ENCODE peak calls at places on chromosomes 4 and X, in four cellular contexts. M, C, Q and R are unnamed samples. For H3K9me3, the result is how much of the 10 kb centered on the place peaks cover.

GRCh38 chr4:88859191-88859812 is 161.7 kb upstream of the NAP1L5 start:
- DNase-seq in M (no peak), C (no peak), Q (no peak), R (no peak)

GRCh38 chr4:77990904-77991358 is 66.2 kb upstream of the FRAS1 start:
- DNase-seq in M (no peak), C (no peak), Q (no peak), R (no peak)

GRCh38 chrX:69503835-69504625 is at the start of gene NALF2:
- DNase-seq in M (peak), C (peak), Q (peak), R (peak)

GRCh38 chr4:138090145-138090917 is 151.8 kb downstream of the SLC7A11 start:
- DNase-seq in M (peak), C (peak), Q (no peak), R (peak)

GRCh38 chrX:134528936-134529335 is 69.0 kb downstream of the HPRT1 start:
- DNase-seq in M (no peak), C (no peak), Q (no peak), R (no peak)

GRCh38 chr4:139299536-139299935 is 1.8 kb upstream of the NAA15 start:
- DNase-seq in M (no peak), C (no peak), Q (no peak), R (no peak)

GRCh38 chr4:38675167-38676121 is 11.4 kb downstream of the KLF3 start:
- DNase-seq in M (peak), C (peak), Q (peak), R (peak)

GRCh38 chrX:16137416-16138107 is 14.2 kb downstream of the GRPR start:
- DNase-seq in M (no peak), C (no peak), Q (no peak), R (no peak)

GRCh38 chrX:16712116-16712824 is at the start of gene CTPS2:
- DNase-seq in M (peak), C (peak), Q (peak), R (peak)

GRCh38 chr4:79325864-79326328 is at the start of gene NAA11:
- DNase-seq in M (no peak), C (no peak), Q (no peak), R (no peak)

GRCh38 chrX:21374163-21374993 is at the start of gene CNKSR2:
- DNase-seq in M (peak), C (peak), Q (peak), R (peak)

GRCh38 chr4:147236806-147237205 is 244.1 kb upstream of the EDNRA start:
- DNase-seq in M (no peak), C (no peak), Q (no peak), R (no peak)

GRCh38 chrX:104660092-104660491 is 94.1 kb downstream of the IL1RAPL2 start:
- DNase-seq in M (no peak), C (no peak), Q (no peak), R (no peak)

GRCh38 chr4:147361726-147362125 is 119.2 kb upstream of the EDNRA start:
- DNase-seq in M (no peak), C (peak), Q (peak), R (no peak)

GRCh38 chrX:49287665-49288064 is 15.8 kb upstream of the GAGE10 start:
- DNase-seq in M (no peak), C (no peak), Q (no peak), R (no peak)
- TF ChIP-seq CTCF in M (no peak), C (no peak), Q (no peak), R (no peak)

DNA sequence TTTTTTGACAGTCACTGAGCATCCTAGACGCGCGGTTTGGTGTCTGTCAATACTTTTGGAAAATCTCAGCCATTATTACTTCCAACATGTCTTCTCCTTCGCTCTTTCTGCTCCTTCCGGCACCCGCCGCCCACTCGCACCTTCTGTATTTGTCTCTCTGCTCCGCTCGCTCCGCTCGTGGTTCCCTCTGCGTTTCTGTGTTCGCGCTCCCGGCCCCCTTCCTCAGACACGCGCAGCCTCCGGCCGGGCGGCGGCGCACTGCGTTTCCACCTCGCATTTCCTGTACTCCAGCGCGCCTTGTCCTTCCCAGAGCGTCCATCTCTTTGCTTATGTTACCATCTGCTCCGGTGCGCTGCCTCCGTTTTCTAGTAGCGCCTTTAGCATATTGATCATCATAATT is 21.1 kb downstream of the PDE6B start:
- DNase-seq in M (no peak), C (no peak), Q (no peak), R (no peak)
- H3K9me3 ChIP-seq in M (under half), C (under half), Q (under half), R (under half)

GRCh38 chr4:75244325-75244724 is 269.9 kb downstream of the RCHY1 start:
- DNase-seq in M (no peak), C (no peak), Q (no peak), R (no peak)

GRCh38 chr4:75248770-75249467 is 265.3 kb downstream of the RCHY1 start:
- DNase-seq in M (no peak), C (no peak), Q (no peak), R (no peak)

GRCh38 chr4:75251547-75251946 is 262.7 kb downstream of the RCHY1 start:
- DNase-seq in M (no peak), C (no peak), Q (no peak), R (no peak)

GRCh38 chr4:75254745-75255144 is 259.5 kb downstream of the RCHY1 start:
- DNase-seq in M (no peak), C (no peak), Q (peak), R (no peak)

DNA sequence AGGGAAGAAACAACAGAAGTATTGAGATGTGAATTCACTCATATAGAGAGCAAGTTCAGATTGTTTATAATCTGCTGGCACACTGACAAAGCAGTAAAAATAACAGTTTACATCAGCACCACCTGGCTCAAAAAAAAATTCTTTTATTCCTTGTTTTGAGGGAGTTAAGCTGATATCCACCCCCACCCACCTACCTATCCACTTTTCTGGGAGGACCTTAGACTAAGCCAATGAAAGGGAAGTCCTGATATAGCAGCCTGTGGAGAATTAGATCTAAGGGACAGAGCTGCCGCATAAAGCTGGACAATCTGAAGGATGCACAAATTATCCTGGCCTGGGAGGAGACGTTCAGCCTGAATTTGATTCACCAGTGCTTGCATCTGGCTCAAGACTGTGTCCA is 264.5 kb downstream of the RCHY1 start:
- DNase-seq in M (no peak), C (no peak), Q (no peak), R (no peak)
- H3K27ac ChIP-seq in M (no peak), C (no peak), Q (no peak), R (no peak)

GRCh38 chr4:85772470-85772869 is 297.5 kb downstream of the ARHGAP24 start:
- DNase-seq in M (no peak), C (no peak), Q (no peak), R (no peak)
- TF ChIP-seq CTCF in M (no peak), C (no peak), Q (no peak), R (no peak)

DNA sequence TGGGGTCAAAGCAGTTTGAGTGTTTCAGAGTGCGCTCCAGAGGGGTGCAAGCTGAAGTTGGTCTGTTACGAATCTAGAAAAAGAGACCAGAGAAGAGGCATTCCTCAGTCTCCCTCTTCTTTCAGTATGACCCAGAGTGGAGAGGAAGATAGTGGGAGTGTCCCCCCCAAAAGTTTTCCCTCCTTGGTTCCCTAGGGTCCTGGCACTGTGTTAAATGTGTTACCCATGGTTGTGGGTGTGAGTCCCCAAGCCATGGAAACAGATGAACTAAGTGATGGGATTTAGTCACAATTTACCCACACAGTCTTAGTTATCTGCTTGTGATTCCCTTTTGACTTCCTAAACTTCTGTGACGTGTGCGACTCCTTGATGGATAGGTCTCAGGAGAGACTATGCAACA is 27.0 kb upstream of the NAF1 start:
- DNase-seq in M (no peak), C (no peak), Q (no peak), R (no peak)
- H3K9me3 ChIP-seq in M (under half), C (under half), Q (under half), R (under half)

GRCh38 chrX:10016516-10017132 is 49.5 kb downstream of the CLDN34 start:
- DNase-seq in M (peak), C (no peak), Q (no peak), R (no peak)
- H3K27ac ChIP-seq in M (no peak), C (peak), Q (peak), R (peak)

GRCh38 chrX:55490974-55491373 is 1.3 kb upstream of the USP51 start:
- DNase-seq in M (no peak), C (peak), Q (no peak), R (no peak)

GRCh38 chrX:55488559-55489314 is 911 bp downstream of the USP51 start:
- DNase-seq in M (peak), C (peak), Q (peak), R (peak)

GRCh38 chrX:55490121-55490520 is 473 bp upstream of the USP51 start:
- DNase-seq in M (no peak), C (no peak), Q (no peak), R (no peak)

GRCh38 chrX:55488268-55488558 is 1.4 kb downstream of the USP51 start:
- DNase-seq in M (no peak), C (no peak), Q (no peak), R (no peak)

GRCh38 chrX:55489315-55490009 is at the start of gene USP51:
- DNase-seq in M (peak), C (peak), Q (peak), R (peak)
- TF ChIP-seq CTCF in M (peak), C (no peak), Q (no peak), R (no peak)